ENCODE peak calls at places on chromosomes 6 and 20, in six cellular contexts. V is transverse colon, O is spleen, I is A549, D is tibial nerve, E is uterus. X is an unnamed sample.

GRCh38 chr6:143018955-143019354 is 41.7 kb upstream of the AIG1 start:
- DNase-seq in V (no peak), O (no peak), I (no peak), D (no peak), E (no peak), X (no peak)

GRCh38 chr6:15267221-15267620 is 21.4 kb downstream of the JARID2 start:
- DNase-seq in V (no peak), O (no peak), I (no peak), D (no peak), E (no peak), X (no peak)

GRCh38 chr20:35106827-35107380 is 14.3 kb upstream of the TRPC4AP start:
- DNase-seq in V (no peak), O (no peak), I (no peak), D (no peak), E (no peak), X (no peak)

GRCh38 chr6:170405311-170405975 is 98.9 kb downstream of the FAM120B start:
- DNase-seq in V (no peak), O (no peak), I (no peak), D (no peak), E (no peak), X (no peak)

GRCh38 chr20:53399592-53400335 is 193.9 kb downstream of the ZNF217 start:
- DNase-seq in V (no peak), O (no peak), I (no peak), D (no peak), E (no peak), X (no peak)

GRCh38 chr20:52529856-52530255 is 338.3 kb upstream of the ZFP64 start:
- DNase-seq in V (no peak), O (no peak), I (no peak), D (no peak), E (no peak), X (no peak)

GRCh38 chr6:166950443-166950821 is 5.9 kb downstream of the RNASET2 start:
- DNase-seq in V (peak), O (peak), I (no peak), D (no peak), E (no peak), X (no peak)

GRCh38 chr6:111129003-111129402 is 41.7 kb downstream of the SLC16A10 start:
- DNase-seq in V (no peak), O (no peak), I (no peak), D (no peak), E (no peak), X (no peak)

GRCh38 chr6:44202972-44203750 is 13.6 kb upstream of the MYMX start:
- DNase-seq in V (no peak), O (no peak), I (no peak), D (no peak), E (no peak), X (no peak)

GRCh38 chr6:159031826-159032225 is 13.0 kb downstream of the TAGAP start:
- DNase-seq in V (no peak), O (no peak), I (no peak), D (no peak), E (no peak), X (no peak)

GRCh38 chr6:100461273-100461919 is 3.3 kb downstream of the SIM1 start:
- DNase-seq in V (no peak), O (no peak), I (peak), D (no peak), E (no peak), X (no peak)

GRCh38 chr6:155418017-155418749 is 37.5 kb downstream of the NOX3 start:
- DNase-seq in V (peak), O (no peak), I (no peak), D (no peak), E (peak), X (no peak)

GRCh38 chr6:108837236-108837971 is 10.8 kb upstream of the ARMC2 start:
- DNase-seq in V (no peak), O (no peak), I (no peak), D (no peak), E (no peak), X (no peak)

GRCh38 chr6:27286141-27286540 is 25.9 kb downstream of the POM121L2 start:
- DNase-seq in V (no peak), O (no peak), I (no peak), D (no peak), E (no peak), X (no peak)

GRCh38 chr6:69026243-69026642 is 391.2 kb downstream of the ADGRB3 start:
- DNase-seq in V (no peak), O (no peak), I (no peak), D (no peak), E (no peak), X (no peak)

GRCh38 chr20:42961771-42962170 is 227.9 kb downstream of the PTPRT start:
- DNase-seq in V (no peak), O (no peak), I (no peak), D (no peak), E (no peak), X (no peak)

GRCh38 chr6:43584892-43585570 is 9.0 kb downstream of the POLH start:
- DNase-seq in V (no peak), O (no peak), I (no peak), D (no peak), E (no peak), X (no peak)

GRCh38 chr6:54876871-54877270 is 30.3 kb downstream of the FAM83B start:
- DNase-seq in V (no peak), O (no peak), I (no peak), D (no peak), E (no peak), X (no peak)

GRCh38 chr6:54876365-54876764 is 29.8 kb downstream of the FAM83B start:
- DNase-seq in V (no peak), O (no peak), I (no peak), D (no peak), E (no peak), X (no peak)

GRCh38 chr6:54874349-54875048 is 27.9 kb downstream of the FAM83B start:
- DNase-seq in V (no peak), O (no peak), I (peak), D (no peak), E (no peak), X (no peak)

GRCh38 chr6:54873589-54873988 is 27.0 kb downstream of the FAM83B start:
- DNase-seq in V (no peak), O (no peak), I (no peak), D (no peak), E (no peak), X (no peak)

GRCh38 chr6:54875539-54875938 is 29.0 kb downstream of the FAM83B start:
- DNase-seq in V (no peak), O (no peak), I (no peak), D (no peak), E (no peak), X (no peak)
- H3K27ac ChIP-seq in V (no peak), O (no peak), I (no peak), D (no peak), E (no peak), X (no peak)

GRCh38 chr6:78629836-78630235 is 237.5 kb upstream of the IRAK1BP1 start:
- DNase-seq in V (no peak), O (no peak), I (no peak), D (no peak), E (no peak), X (no peak)
- TF ChIP-seq POLR2A in V (no peak), O (no peak), I (no peak), D (no peak), E (no peak), X (no peak)

GRCh38 chr6:134352786-134353480 is 35.0 kb upstream of the SGK1 start:
- DNase-seq in V (no peak), O (no peak), I (no peak), D (no peak), E (no peak), X (no peak)

GRCh38 chr6:134363323-134364039 is 45.6 kb upstream of the SGK1 start:
- DNase-seq in V (no peak), O (no peak), I (peak), D (no peak), E (no peak), X (no peak)

GRCh38 chr6:134361011-134361410 is 43.1 kb upstream of the SGK1 start:
- DNase-seq in V (no peak), O (no peak), I (no peak), D (no peak), E (no peak), X (no peak)

GRCh38 chr6:134357110-134357509 is 39.2 kb upstream of the SGK1 start:
- DNase-seq in V (no peak), O (no peak), I (no peak), D (no peak), E (no peak), X (no peak)

GRCh38 chr6:134358320-134358719 is 40.4 kb upstream of the SGK1 start:
- DNase-seq in V (no peak), O (no peak), I (peak), D (no peak), E (no peak), X (no peak)
- H3K27ac ChIP-seq in V (no peak), O (no peak), I (peak), D (peak), E (no peak), X (no peak)

GRCh38 chr6:147508073-147508870 is at the start of gene SAMD5:
- DNase-seq in V (peak), O (peak), I (peak), D (no peak), E (peak), X (no peak)
- TF ChIP-seq POLR2A in V (no peak), O (no peak), I (no peak), D (no peak), E (peak), X (no peak)

GRCh38 chr6:125188037-125188436 is 34.5 kb downstream of the TPD52L1 start:
- DNase-seq in V (no peak), O (no peak), I (no peak), D (no peak), E (no peak), X (no peak)

GRCh38 chr6:125191916-125192609 is 38.5 kb downstream of the TPD52L1 start:
- DNase-seq in V (peak), O (no peak), I (peak), D (peak), E (peak), X (no peak)

GRCh38 chr6:125190667-125191066 is 37.1 kb downstream of the TPD52L1 start:
- DNase-seq in V (no peak), O (no peak), I (no peak), D (no peak), E (no peak), X (no peak)

GRCh38 chr6:125189494-125189893 is 35.9 kb downstream of the TPD52L1 start:
- DNase-seq in V (no peak), O (no peak), I (no peak), D (no peak), E (no peak), X (no peak)

GRCh38 chr6:125188594-125189203 is 35.1 kb downstream of the TPD52L1 start:
- DNase-seq in V (no peak), O (no peak), I (no peak), D (no peak), E (no peak), X (no peak)
- H3K27ac ChIP-seq in V (no peak), O (no peak), I (peak), D (no peak), E (peak), X (no peak)

DNA sequence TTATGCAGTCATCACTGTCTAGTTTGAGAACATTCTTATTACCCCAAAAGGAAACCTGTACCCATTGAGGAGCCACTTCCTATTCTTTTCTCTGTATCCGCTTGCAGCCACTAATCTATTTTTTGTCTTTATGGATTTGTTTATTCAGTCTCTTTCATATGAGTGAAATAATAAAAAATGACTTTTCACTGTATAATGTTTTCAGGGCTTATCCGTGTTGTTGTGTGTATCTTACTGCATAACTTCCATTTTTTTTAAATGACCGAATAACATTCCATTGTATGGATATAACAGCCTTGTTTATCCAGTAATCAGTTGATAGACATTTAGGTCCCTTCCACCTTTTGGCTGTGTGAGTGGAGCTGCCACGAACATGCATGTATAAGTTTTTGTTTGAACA is 86.6 kb downstream of the ZFAND3 start:
- DNase-seq in V (no peak), O (no peak), I (no peak), D (no peak), E (no peak), X (no peak)
- TF ChIP-seq POLR2A in V (no peak), O (no peak), I (no peak), D (no peak), E (no peak), X (no peak)

DNA sequence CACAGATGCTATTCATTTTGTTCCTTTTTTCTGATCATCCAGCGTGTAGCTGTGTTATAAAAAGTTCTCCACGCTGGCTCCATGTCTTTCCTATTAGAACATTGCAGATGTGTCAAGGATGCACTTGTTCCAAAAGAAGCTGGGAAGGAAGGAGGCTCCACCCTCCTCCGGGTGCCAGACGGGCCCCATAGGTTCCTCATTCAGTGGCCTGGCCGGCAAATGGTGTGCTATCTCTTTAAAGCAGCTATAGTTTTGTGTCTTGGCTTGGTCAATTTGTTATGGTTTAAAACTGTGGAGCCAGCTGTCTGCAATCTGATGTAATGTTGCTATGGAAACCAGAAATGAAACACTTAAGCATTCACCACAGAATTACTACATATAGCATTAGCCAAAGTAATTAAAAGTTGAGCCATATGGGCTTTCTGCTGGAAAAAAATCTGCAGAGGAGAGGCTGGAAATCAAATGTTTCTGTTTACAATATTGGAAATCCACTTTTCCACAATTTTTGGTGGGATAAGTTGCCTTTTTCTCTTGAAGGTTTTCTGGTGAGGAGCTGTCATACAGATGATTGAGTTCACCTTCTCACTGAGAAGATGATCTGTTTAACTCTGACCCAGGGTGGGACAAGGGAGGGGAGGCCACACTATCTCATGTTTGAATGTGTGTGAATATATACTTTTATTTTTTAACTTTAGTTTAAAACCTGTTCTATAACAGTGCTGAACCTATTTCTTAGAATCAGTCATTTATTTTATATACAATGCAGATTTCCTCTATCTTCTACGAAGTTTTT is 167.3 kb downstream of the SASH1 start:
- DNase-seq in V (peak), O (no peak), I (peak), D (peak), E (peak), X (no peak)
- H3K27ac ChIP-seq in V (peak), O (peak), I (no peak), D (peak), E (peak), X (peak)

GRCh38 chr6:10383312-10384063 is 31.4 kb downstream of the TFAP2A start:
- DNase-seq in V (no peak), O (no peak), I (peak), D (no peak), E (no peak), X (no peak)
- TF ChIP-seq POLR2A in V (no peak), O (no peak), I (no peak), D (no peak), E (no peak), X (no peak)